ENCODE peak calls at places on chromosomes 4 and X, in four cellular contexts. One of them, this sample, is unnamed.

GRCh38 chrX:38313190-38313589 is 14.1 kb downstream of the RPGR start:
- DNase-seq in NCI-H1694 treated with DMSO at 0.1 percent for 48 hours: no peak
- DNase-seq in fibroblast of gingiva: no peak
- DNase-seq in midbrain: no peak
- DNase-seq in this sample: no peak

GRCh38 chr4:81113024-81113423 is 82.5 kb downstream of the BMP3 start:
- DNase-seq in fibroblast of gingiva: no peak
- DNase-seq in midbrain: no peak
- DNase-seq in NCI-H1694 treated with DMSO at 0.1 percent for 48 hours: no peak
- DNase-seq in this sample: no peak

GRCh38 chrX:140141444-140142029 is 176.2 kb upstream of the CXorf66 start:
- DNase-seq in fibroblast of gingiva: no peak
- DNase-seq in NCI-H1694 treated with DMSO at 0.1 percent for 48 hours: peak; percentile 1
- DNase-seq in midbrain: peak; percentile 54
- DNase-seq in this sample: peak; percentile 12

GRCh38 chrX:9164535-9165425 is 130.9 kb upstream of the FAM9B start:
- DNase-seq in fibroblast of gingiva: no peak
- DNase-seq in NCI-H1694 treated with DMSO at 0.1 percent for 48 hours: no peak
- DNase-seq in midbrain: no peak
- DNase-seq in this sample: no peak

GRCh38 chr4:80005863-80006262 is 67.2 kb downstream of the ANTXR2 start:
- DNase-seq in NCI-H1694 treated with DMSO at 0.1 percent for 48 hours: no peak
- DNase-seq in fibroblast of gingiva: no peak
- DNase-seq in midbrain: no peak
- DNase-seq in this sample: no peak

GRCh38 chr4:85607624-85608023 is 132.7 kb downstream of the ARHGAP24 start:
- DNase-seq in fibroblast of gingiva: no peak
- DNase-seq in midbrain: no peak
- DNase-seq in NCI-H1694 treated with DMSO at 0.1 percent for 48 hours: no peak
- DNase-seq in this sample: no peak

GRCh38 chrX:32408389-32408788 is 803.0 kb downstream of the DMD start:
- DNase-seq in NCI-H1694 treated with DMSO at 0.1 percent for 48 hours: no peak
- DNase-seq in midbrain: no peak
- DNase-seq in fibroblast of gingiva: no peak
- DNase-seq in this sample: peak; percentile 18

GRCh38 chr4:99180367-99181169 is 36.5 kb upstream of the ADH4 start:
- DNase-seq in NCI-H1694 treated with DMSO at 0.1 percent for 48 hours: no peak
- DNase-seq in fibroblast of gingiva: peak; percentile 70
- DNase-seq in midbrain: no peak
- DNase-seq in this sample: no peak

GRCh38 chrX:48468693-48469691 is 1.1 kb downstream of the SLC38A5 start:
- DNase-seq in midbrain: no peak
- DNase-seq in fibroblast of gingiva: no peak
- DNase-seq in NCI-H1694 treated with DMSO at 0.1 percent for 48 hours: peak; percentile 15
- DNase-seq in this sample: no peak

GRCh38 chr4:81040175-81040659 is 9.7 kb downstream of the BMP3 start:
- DNase-seq in fibroblast of gingiva: peak; percentile 30
- DNase-seq in midbrain: peak; percentile 39
- DNase-seq in NCI-H1694 treated with DMSO at 0.1 percent for 48 hours: peak; percentile 37
- DNase-seq in this sample: peak; percentile 36

GRCh38 chr4:16824278-16824806 is 74.1 kb downstream of the LDB2 start:
- DNase-seq in midbrain: no peak
- DNase-seq in NCI-H1694 treated with DMSO at 0.1 percent for 48 hours: no peak
- DNase-seq in fibroblast of gingiva: no peak
- DNase-seq in this sample: peak; percentile 43

GRCh38 chr4:68267433-68267944 is 22.0 kb upstream of the TMPRSS11B start:
- DNase-seq in NCI-H1694 treated with DMSO at 0.1 percent for 48 hours: no peak
- DNase-seq in fibroblast of gingiva: no peak
- DNase-seq in midbrain: no peak
- DNase-seq in this sample: no peak

GRCh38 chr4:124307143-124307542 is 405.4 kb downstream of the ANKRD50 start:
- DNase-seq in NCI-H1694 treated with DMSO at 0.1 percent for 48 hours: no peak
- DNase-seq in fibroblast of gingiva: no peak
- DNase-seq in midbrain: no peak
- DNase-seq in this sample: no peak

GRCh38 chr4:14117575-14118228 is 490.2 kb upstream of the BOD1L1 start:
- DNase-seq in midbrain: no peak
- DNase-seq in NCI-H1694 treated with DMSO at 0.1 percent for 48 hours: no peak
- DNase-seq in fibroblast of gingiva: no peak
- DNase-seq in this sample: no peak

GRCh38 chr4:38769441-38770210 is 13.2 kb downstream of the TLR10 start:
- DNase-seq in NCI-H1694 treated with DMSO at 0.1 percent for 48 hours: no peak
- DNase-seq in midbrain: no peak
- DNase-seq in fibroblast of gingiva: no peak
- DNase-seq in this sample: no peak

GRCh38 chr4:36551697-36552214 is 270.3 kb downstream of the DTHD1 start:
- DNase-seq in NCI-H1694 treated with DMSO at 0.1 percent for 48 hours: no peak
- DNase-seq in midbrain: no peak
- DNase-seq in fibroblast of gingiva: no peak
- DNase-seq in this sample: no peak

GRCh38 chrX:41779058-41779564 is 55.1 kb downstream of the GPR82 start:
- DNase-seq in fibroblast of gingiva: peak; percentile 1
- DNase-seq in NCI-H1694 treated with DMSO at 0.1 percent for 48 hours: peak; percentile 17
- DNase-seq in midbrain: no peak
- DNase-seq in this sample: no peak

GRCh38 chr4:2402053-2402452 is 16.4 kb downstream of the ZFYVE28 start:
- DNase-seq in midbrain: peak; percentile 57
- DNase-seq in NCI-H1694 treated with DMSO at 0.1 percent for 48 hours: peak; percentile 60
- DNase-seq in fibroblast of gingiva: peak; percentile 39
- DNase-seq in this sample: peak; percentile 81

This sample was measured in Ammon's horn.